ENCODE peak calls at places on chromosomes 2 and 18, in six cellular contexts. E is thoracic aorta, X is GM23338, O is tibial artery, C is MM.1S, L is AG10803. Z is an unnamed sample.

GRCh38 chr2:30763151-30763660 is 44.0 kb downstream of the CAPN13 start:
- DNase-seq in X (no peak), C (no peak), E (no peak), L (peak; percentile 67), O (no peak), Z (no peak)

GRCh38 chr2:56483081-56483480 is 299.3 kb downstream of the CCDC85A start:
- DNase-seq in E (no peak), L (peak; percentile 52), C (no peak), O (no peak), X (no peak), Z (no peak)

GRCh38 chr2:59312022-59312421 is 1070.9 kb upstream of the FANCL start:
- DNase-seq in L (no peak), X (no peak), O (no peak), E (no peak), C (no peak), Z (no peak)

GRCh38 chr18:34729740-34730338 is 19.7 kb downstream of the DTNA start:
- DNase-seq in X (no peak), L (no peak), C (no peak), E (no peak), O (peak; percentile 51), Z (peak; percentile 25)

GRCh38 chr2:218899147-218899546 is 18.5 kb downstream of the WNT10A start:
- DNase-seq in L (no peak), O (no peak), C (no peak), E (no peak), X (no peak), Z (no peak)

GRCh38 chr2:199662245-199662644 is 188.7 kb downstream of the FTCDNL1 start:
- DNase-seq in L (no peak), X (peak; percentile 21), E (no peak), O (no peak), C (no peak), Z (no peak)

GRCh38 chr18:36758001-36758400 is 70.8 kb downstream of the TPGS2 start:
- DNase-seq in L (peak; percentile 66), X (no peak), C (no peak), O (no peak), E (no peak), Z (no peak)

GRCh38 chr18:22844184-22844583 is 88.9 kb upstream of the RBBP8 start:
- DNase-seq in E (no peak), X (no peak), L (no peak), C (no peak), O (no peak), Z (no peak)

GRCh38 chr2:216633616-216634316 is 546 bp downstream of the IGFBP2 start:
- DNase-seq in E (no peak), X (peak; percentile 63), C (no peak), L (no peak), O (no peak), Z (no peak)

GRCh38 chr2:222714361-222715256 is 43.2 kb downstream of the MOGAT1 start:
- DNase-seq in E (peak; percentile 31), O (no peak), L (no peak), X (no peak), C (no peak), Z (peak; percentile 28)

GRCh38 chr2:136056077-136056688 is 61.8 kb downstream of the CXCR4 start:
- DNase-seq in X (no peak), C (no peak), L (no peak), E (no peak), O (no peak), Z (no peak)

GRCh38 chr18:54961016-54961423 is 1.8 kb upstream of the CCDC68 start:
- DNase-seq in X (no peak), C (no peak), L (no peak), E (no peak), O (no peak), Z (no peak)

GRCh38 chr2:113791697-113792590 is 35.5 kb upstream of the SLC35F5 start:
- DNase-seq in O (no peak), E (no peak), L (peak; percentile 22), C (peak; percentile 89), X (no peak), Z (no peak)

GRCh38 chr2:9347411-9347853 is 75.9 kb downstream of the ITGB1BP1 start:
- DNase-seq in O (peak; percentile 90), C (no peak), X (no peak), L (peak; percentile 94), E (peak; percentile 13), Z (peak; percentile 77)

GRCh38 chr18:13531681-13532325 is 194.6 kb downstream of the FAM210A start:
- DNase-seq in L (no peak), X (no peak), C (no peak), E (no peak), O (no peak), Z (no peak)

GRCh38 chr2:122651236-122651635 is 895.8 kb downstream of the TSN start:
- DNase-seq in X (no peak), C (no peak), O (no peak), E (no peak), L (no peak), Z (no peak)

GRCh38 chr2:181105562-181105961 is 125.2 kb downstream of the UBE2E3 start:
- DNase-seq in O (no peak), X (no peak), E (no peak), C (no peak), L (no peak), Z (no peak)

GRCh38 chr18:55625875-55626274 is 37.9 kb upstream of the TCF4 start:
- DNase-seq in O (no peak), X (no peak), L (no peak), C (no peak), E (no peak), Z (no peak)

GRCh38 chr2:154439156-154439555 is 259.3 kb upstream of the KCNJ3 start:
- DNase-seq in E (no peak), C (peak; percentile 15), X (no peak), O (no peak), L (no peak), Z (no peak)

GRCh38 chr2:113806217-113806913 is 49.9 kb upstream of the SLC35F5 start:
- DNase-seq in O (no peak), X (no peak), C (no peak), L (peak; percentile 16), E (no peak), Z (no peak)

GRCh38 chr2:172119089-172119488 is 16.4 kb upstream of the DLX2 start:
- DNase-seq in X (no peak), O (no peak), L (peak; percentile 83), C (no peak), E (no peak), Z (no peak)

GRCh38 chr2:230205034-230205433 is 14.8 kb downstream of the SP110 start:
- DNase-seq in L (no peak), O (no peak), C (no peak), X (no peak), E (no peak), Z (no peak)

GRCh38 chr2:230205721-230206120 is 14.1 kb downstream of the SP110 start:
- DNase-seq in L (no peak), X (no peak), O (no peak), E (no peak), C (no peak), Z (no peak)

GRCh38 chr2:230208576-230208975 is 11.2 kb downstream of the SP110 start:
- DNase-seq in L (no peak), X (no peak), O (no peak), E (no peak), C (no peak), Z (no peak)

GRCh38 chr2:230202430-230203109 is 17.2 kb downstream of the SP110 start:
- DNase-seq in O (no peak), C (peak; percentile 76), L (no peak), X (no peak), E (no peak), Z (no peak)

GRCh38 chr2:230203110-230203676 is 16.6 kb downstream of the SP110 start:
- DNase-seq in E (no peak), O (no peak), C (peak; percentile 88), X (no peak), L (no peak), Z (no peak)
- H3K4me3 ChIP-seq in E (no peak overlapping the region), O (no peak overlapping the region), C (peak overlapping the region; percentile 54), X (no peak overlapping the region), L (no peak overlapping the region), Z (no peak overlapping the region)

GRCh38 chr2:105714141-105714540 is 30.6 kb upstream of the NCK2 start:
- DNase-seq in C (peak; percentile 91), X (no peak), L (no peak), O (no peak), E (no peak), Z (no peak)
- H3K4me3 ChIP-seq in C (peak overlapping the region; percentile 36), X (no peak overlapping the region), L (no peak overlapping the region), O (no peak overlapping the region), E (no peak overlapping the region), Z (no peak overlapping the region)

GRCh38 chr2:38128653-38129052 is 52.7 kb upstream of the CYP1B1 start:
- DNase-seq in E (no peak), O (peak; percentile 72), L (peak; percentile 62), X (no peak), C (no peak), Z (peak; percentile 29)

GRCh38 chr2:38130877-38131276 is 54.9 kb upstream of the CYP1B1 start:
- DNase-seq in O (no peak), L (no peak), X (no peak), E (no peak), C (no peak), Z (no peak)

GRCh38 chr2:38129987-38130386 is 54.0 kb upstream of the CYP1B1 start:
- DNase-seq in E (no peak), C (no peak), L (no peak), X (no peak), O (peak; percentile 37), Z (no peak)

GRCh38 chr2:38129410-38129809 is 53.5 kb upstream of the CYP1B1 start:
- DNase-seq in E (no peak), L (no peak), X (no peak), O (no peak), C (no peak), Z (no peak)

DNA sequence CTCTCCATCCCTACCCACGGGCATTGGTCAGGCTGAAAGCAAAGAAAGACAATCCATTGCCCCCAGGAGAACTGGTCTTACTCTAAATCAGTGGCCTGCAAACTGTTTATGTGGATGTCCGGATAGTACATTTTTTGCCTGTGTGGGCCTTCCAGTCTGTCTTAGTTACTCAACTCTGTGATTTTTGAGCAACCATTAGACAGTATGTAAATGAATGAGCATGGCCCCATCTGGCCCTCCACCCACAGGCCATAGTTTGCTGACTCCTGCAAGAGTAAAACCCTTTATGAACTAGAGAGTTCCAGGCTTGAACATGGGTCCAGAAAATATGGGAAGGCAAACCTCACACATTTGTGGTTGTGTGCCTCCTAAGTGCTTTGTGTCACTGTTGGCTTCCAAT is 55.7 kb upstream of the CYP1B1 start:
- DNase-seq in C (no peak), L (no peak), X (no peak), E (no peak), O (no peak), Z (no peak)
- H3K4me3 ChIP-seq in C (no peak overlapping the region), L (no peak overlapping the region), X (no peak overlapping the region), E (no peak overlapping the region), O (no peak overlapping the region), Z (no peak overlapping the region)

DNA sequence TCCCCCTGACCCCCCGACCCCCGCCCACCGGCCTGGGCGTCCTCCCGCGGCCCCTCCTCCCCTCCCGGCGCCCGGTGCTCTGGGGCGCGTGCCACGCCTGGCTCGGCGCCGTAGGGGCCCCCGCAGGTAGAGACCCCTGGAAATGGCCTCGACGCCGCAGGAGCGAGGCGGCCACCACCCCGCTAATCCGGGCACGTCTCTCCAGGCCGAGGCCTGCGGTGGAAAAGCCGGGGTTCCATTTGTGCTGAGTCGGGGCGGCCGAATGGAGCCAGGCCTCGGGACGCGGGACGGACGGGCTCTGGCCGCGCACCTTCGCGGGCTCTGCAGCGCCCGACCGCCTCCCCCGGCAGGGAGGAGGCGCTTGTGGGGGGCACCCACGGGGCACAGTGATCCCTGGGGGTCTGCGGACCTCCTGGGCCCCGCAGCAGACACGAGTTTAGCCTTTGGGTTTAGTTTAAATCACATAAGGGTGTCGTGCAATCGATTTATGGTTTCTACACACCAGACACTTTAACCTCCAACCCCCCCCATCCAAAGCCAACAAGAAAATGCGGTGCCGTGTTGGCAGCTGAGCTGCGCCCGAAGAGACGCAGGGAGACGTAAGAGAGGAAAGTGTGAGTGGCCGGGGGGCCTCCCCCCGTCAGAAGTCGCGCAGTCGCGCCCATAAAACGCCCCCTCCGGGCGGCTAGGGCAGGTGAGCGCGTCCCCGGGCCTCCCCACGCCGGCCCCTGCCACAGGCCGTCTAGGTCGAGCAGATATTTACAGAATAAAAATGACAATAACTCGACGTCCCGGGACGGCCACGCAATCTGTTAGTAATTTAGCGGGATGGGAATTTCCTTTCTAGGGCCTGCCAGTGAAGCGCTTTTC is 1.1 kb upstream of the NFATC1 start:
- DNase-seq in E (no peak), O (peak; percentile 60), X (no peak), L (peak; percentile 82), C (no peak), Z (no peak)
- H3K4me3 ChIP-seq in E (peak overlapping the region; percentile 75), O (peak overlapping the region; percentile 60), X (peak overlapping the region; percentile 65), L (peak overlapping the region; percentile 5), C (peak overlapping the region; percentile 31), Z (peak overlapping the region; percentile 76)